ENCODE peak calls at places on chromosomes 3 and 15, in ten cellular contexts. One of them, this sample, is unnamed.
A peak's percentile ranks its signal among the peaks of the same experiment; 100 is the strongest.

GRCh38 chr15:46442196-46442595 is 807.4 kb downstream of the SQOR start:
- DNase-seq in ACHN: peak; percentile 84
- DNase-seq in activated CD4-positive, alpha-beta T cell treated with anti-CD3 and anti-CD28 coated beads, Interleukin-2, amount 50 U/mL, for 48 hours: no peak
- DNase-seq in central memory CD4-positive, alpha-beta T cell: no peak
- DNase-seq in AG08396: no peak
- DNase-seq in GM23248: peak; percentile 31
- DNase-seq in cardiac fibroblast: no peak
- DNase-seq in GM19239: no peak
- DNase-seq in fibroblast of lung: peak; percentile 48
- DNase-seq in stimulated activated CD4-positive, alpha-beta T cell treated with anti-CD3 and anti-CD28 coated beads, Interleukin-12 subunit alpha, Interleukin-12 subunit beta, amount 100 ng/mL, for 24 hours: no peak
- DNase-seq in this sample: no peak

GRCh38 chr3:149371001-149371722 is 6.3 kb downstream of the TM4SF1 start:
- DNase-seq in cardiac fibroblast: peak; percentile 64
- DNase-seq in ACHN: no peak
- DNase-seq in fibroblast of lung: peak; percentile 58
- DNase-seq in GM23248: peak; percentile 76
- DNase-seq in AG08396: no peak
- DNase-seq in activated CD4-positive, alpha-beta T cell treated with anti-CD3 and anti-CD28 coated beads, Interleukin-2, amount 50 U/mL, for 48 hours: no peak
- DNase-seq in GM19239: no peak
- DNase-seq in stimulated activated CD4-positive, alpha-beta T cell treated with anti-CD3 and anti-CD28 coated beads, Interleukin-12 subunit alpha, Interleukin-12 subunit beta, amount 100 ng/mL, for 24 hours: no peak
- DNase-seq in central memory CD4-positive, alpha-beta T cell: no peak
- DNase-seq in this sample: no peak

GRCh38 chr3:115626006-115626409 is 2.7 kb downstream of the GAP43 start:
- DNase-seq in GM19239: no peak
- DNase-seq in activated CD4-positive, alpha-beta T cell treated with anti-CD3 and anti-CD28 coated beads, Interleukin-2, amount 50 U/mL, for 48 hours: no peak
- DNase-seq in AG08396: no peak
- DNase-seq in fibroblast of lung: no peak
- DNase-seq in stimulated activated CD4-positive, alpha-beta T cell treated with anti-CD3 and anti-CD28 coated beads, Interleukin-12 subunit alpha, Interleukin-12 subunit beta, amount 100 ng/mL, for 24 hours: no peak
- DNase-seq in central memory CD4-positive, alpha-beta T cell: no peak
- DNase-seq in cardiac fibroblast: no peak
- DNase-seq in ACHN: no peak
- DNase-seq in GM23248: no peak
- DNase-seq in this sample: no peak

GRCh38 chr3:152960684-152961083 is 125.8 kb downstream of the P2RY1 start:
- DNase-seq in GM23248: peak; percentile 22
- DNase-seq in AG08396: no peak
- DNase-seq in cardiac fibroblast: no peak
- DNase-seq in fibroblast of lung: peak; percentile 17
- DNase-seq in stimulated activated CD4-positive, alpha-beta T cell treated with anti-CD3 and anti-CD28 coated beads, Interleukin-12 subunit alpha, Interleukin-12 subunit beta, amount 100 ng/mL, for 24 hours: no peak
- DNase-seq in activated CD4-positive, alpha-beta T cell treated with anti-CD3 and anti-CD28 coated beads, Interleukin-2, amount 50 U/mL, for 48 hours: no peak
- DNase-seq in ACHN: no peak
- DNase-seq in GM19239: no peak
- DNase-seq in central memory CD4-positive, alpha-beta T cell: no peak
- DNase-seq in this sample: no peak

GRCh38 chr3:58090351-58090750 is 82.1 kb downstream of the FLNB start:
- DNase-seq in AG08396: no peak
- DNase-seq in stimulated activated CD4-positive, alpha-beta T cell treated with anti-CD3 and anti-CD28 coated beads, Interleukin-12 subunit alpha, Interleukin-12 subunit beta, amount 100 ng/mL, for 24 hours: no peak
- DNase-seq in cardiac fibroblast: no peak
- DNase-seq in fibroblast of lung: peak; percentile 32
- DNase-seq in ACHN: no peak
- DNase-seq in GM19239: no peak
- DNase-seq in GM23248: no peak
- DNase-seq in central memory CD4-positive, alpha-beta T cell: no peak
- DNase-seq in activated CD4-positive, alpha-beta T cell treated with anti-CD3 and anti-CD28 coated beads, Interleukin-2, amount 50 U/mL, for 48 hours: no peak
- DNase-seq in this sample: no peak

GRCh38 chr3:67863869-67864268 is 209.5 kb upstream of the SUCLG2 start:
- DNase-seq in GM19239: no peak
- DNase-seq in central memory CD4-positive, alpha-beta T cell: no peak
- DNase-seq in stimulated activated CD4-positive, alpha-beta T cell treated with anti-CD3 and anti-CD28 coated beads, Interleukin-12 subunit alpha, Interleukin-12 subunit beta, amount 100 ng/mL, for 24 hours: no peak
- DNase-seq in fibroblast of lung: no peak
- DNase-seq in GM23248: peak; percentile 3
- DNase-seq in ACHN: peak; percentile 23
- DNase-seq in cardiac fibroblast: peak; percentile 3
- DNase-seq in AG08396: no peak
- DNase-seq in activated CD4-positive, alpha-beta T cell treated with anti-CD3 and anti-CD28 coated beads, Interleukin-2, amount 50 U/mL, for 48 hours: no peak
- DNase-seq in this sample: peak; percentile 7

GRCh38 chr3:188243124-188243795 is 89.3 kb downstream of the LPP start:
- DNase-seq in GM19239: no peak
- DNase-seq in GM23248: peak; percentile 25
- DNase-seq in cardiac fibroblast: no peak
- DNase-seq in fibroblast of lung: no peak
- DNase-seq in AG08396: no peak
- DNase-seq in central memory CD4-positive, alpha-beta T cell: no peak
- DNase-seq in stimulated activated CD4-positive, alpha-beta T cell treated with anti-CD3 and anti-CD28 coated beads, Interleukin-12 subunit alpha, Interleukin-12 subunit beta, amount 100 ng/mL, for 24 hours: no peak
- DNase-seq in activated CD4-positive, alpha-beta T cell treated with anti-CD3 and anti-CD28 coated beads, Interleukin-2, amount 50 U/mL, for 48 hours: no peak
- DNase-seq in ACHN: no peak
- DNase-seq in this sample: no peak

GRCh38 chr3:121660356-121661171 is at the start of gene HCLS1:
- DNase-seq in cardiac fibroblast: peak; percentile 5
- DNase-seq in stimulated activated CD4-positive, alpha-beta T cell treated with anti-CD3 and anti-CD28 coated beads, Interleukin-12 subunit alpha, Interleukin-12 subunit beta, amount 100 ng/mL, for 24 hours: peak; percentile 44
- DNase-seq in GM23248: peak; percentile 66
- DNase-seq in central memory CD4-positive, alpha-beta T cell: peak; percentile 81
- DNase-seq in ACHN: no peak
- DNase-seq in fibroblast of lung: no peak
- DNase-seq in AG08396: no peak
- DNase-seq in activated CD4-positive, alpha-beta T cell treated with anti-CD3 and anti-CD28 coated beads, Interleukin-2, amount 50 U/mL, for 48 hours: peak; percentile 75
- DNase-seq in GM19239: peak; percentile 63
- DNase-seq in this sample: no peak

GRCh38 chr3:55802816-55803215 is 315.7 kb upstream of the WNT5A start:
- DNase-seq in GM23248: no peak
- DNase-seq in ACHN: no peak
- DNase-seq in stimulated activated CD4-positive, alpha-beta T cell treated with anti-CD3 and anti-CD28 coated beads, Interleukin-12 subunit alpha, Interleukin-12 subunit beta, amount 100 ng/mL, for 24 hours: no peak
- DNase-seq in cardiac fibroblast: no peak
- DNase-seq in GM19239: no peak
- DNase-seq in central memory CD4-positive, alpha-beta T cell: no peak
- DNase-seq in AG08396: no peak
- DNase-seq in fibroblast of lung: no peak
- DNase-seq in activated CD4-positive, alpha-beta T cell treated with anti-CD3 and anti-CD28 coated beads, Interleukin-2, amount 50 U/mL, for 48 hours: no peak
- DNase-seq in this sample: no peak

GRCh38 chr3:150407818-150408231 is 273 bp upstream of the TSC22D2 start:
- DNase-seq in GM23248: no peak
- DNase-seq in stimulated activated CD4-positive, alpha-beta T cell treated with anti-CD3 and anti-CD28 coated beads, Interleukin-12 subunit alpha, Interleukin-12 subunit beta, amount 100 ng/mL, for 24 hours: no peak
- DNase-seq in AG08396: no peak
- DNase-seq in activated CD4-positive, alpha-beta T cell treated with anti-CD3 and anti-CD28 coated beads, Interleukin-2, amount 50 U/mL, for 48 hours: peak; percentile 97
- DNase-seq in ACHN: peak; percentile 80
- DNase-seq in cardiac fibroblast: peak; percentile 77
- DNase-seq in fibroblast of lung: no peak
- DNase-seq in GM19239: no peak
- DNase-seq in central memory CD4-positive, alpha-beta T cell: no peak
- DNase-seq in this sample: no peak

GRCh38 chr3:53846134-53846850 is at the start of the genes CHDH and IL17RB:
- DNase-seq in fibroblast of lung: peak; percentile 11
- DNase-seq in activated CD4-positive, alpha-beta T cell treated with anti-CD3 and anti-CD28 coated beads, Interleukin-2, amount 50 U/mL, for 48 hours: peak; percentile 32
- DNase-seq in AG08396: peak; percentile 39
- DNase-seq in ACHN: peak; percentile 51
- DNase-seq in stimulated activated CD4-positive, alpha-beta T cell treated with anti-CD3 and anti-CD28 coated beads, Interleukin-12 subunit alpha, Interleukin-12 subunit beta, amount 100 ng/mL, for 24 hours: no peak
- DNase-seq in GM23248: peak; percentile 39
- DNase-seq in central memory CD4-positive, alpha-beta T cell: no peak
- DNase-seq in GM19239: peak; percentile 53
- DNase-seq in cardiac fibroblast: no peak
- DNase-seq in this sample: no peak

GRCh38 chr3:81279481-81280273 is 481.8 kb downstream of the GBE1 start:
- DNase-seq in cardiac fibroblast: peak; percentile 7
- DNase-seq in activated CD4-positive, alpha-beta T cell treated with anti-CD3 and anti-CD28 coated beads, Interleukin-2, amount 50 U/mL, for 48 hours: no peak
- DNase-seq in GM19239: no peak
- DNase-seq in stimulated activated CD4-positive, alpha-beta T cell treated with anti-CD3 and anti-CD28 coated beads, Interleukin-12 subunit alpha, Interleukin-12 subunit beta, amount 100 ng/mL, for 24 hours: no peak
- DNase-seq in fibroblast of lung: peak; percentile 54
- DNase-seq in ACHN: no peak
- DNase-seq in AG08396: no peak
- DNase-seq in GM23248: peak; percentile 28
- DNase-seq in central memory CD4-positive, alpha-beta T cell: no peak
- DNase-seq in this sample: no peak

GRCh38 chr15:43517354-43518072 is at the start of gene MAP1A:
- DNase-seq in stimulated activated CD4-positive, alpha-beta T cell treated with anti-CD3 and anti-CD28 coated beads, Interleukin-12 subunit alpha, Interleukin-12 subunit beta, amount 100 ng/mL, for 24 hours: no peak
- DNase-seq in cardiac fibroblast: peak; percentile 67
- DNase-seq in central memory CD4-positive, alpha-beta T cell: no peak
- DNase-seq in fibroblast of lung: peak; percentile 71
- DNase-seq in GM23248: peak; percentile 85
- DNase-seq in GM19239: no peak
- DNase-seq in AG08396: peak; percentile 89
- DNase-seq in ACHN: no peak
- DNase-seq in activated CD4-positive, alpha-beta T cell treated with anti-CD3 and anti-CD28 coated beads, Interleukin-2, amount 50 U/mL, for 48 hours: no peak
- DNase-seq in this sample: no peak

GRCh38 chr3:7734456-7734855 is 767.2 kb upstream of the LMCD1 start:
- DNase-seq in ACHN: no peak
- DNase-seq in cardiac fibroblast: peak; percentile 8
- DNase-seq in GM23248: no peak
- DNase-seq in fibroblast of lung: peak; percentile 61
- DNase-seq in central memory CD4-positive, alpha-beta T cell: no peak
- DNase-seq in AG08396: no peak
- DNase-seq in stimulated activated CD4-positive, alpha-beta T cell treated with anti-CD3 and anti-CD28 coated beads, Interleukin-12 subunit alpha, Interleukin-12 subunit beta, amount 100 ng/mL, for 24 hours: no peak
- DNase-seq in activated CD4-positive, alpha-beta T cell treated with anti-CD3 and anti-CD28 coated beads, Interleukin-2, amount 50 U/mL, for 48 hours: no peak
- DNase-seq in GM19239: no peak
- DNase-seq in this sample: no peak

GRCh38 chr3:141127344-141128125 is 76.4 kb downstream of the SPSB4 start:
- DNase-seq in GM23248: no peak
- DNase-seq in stimulated activated CD4-positive, alpha-beta T cell treated with anti-CD3 and anti-CD28 coated beads, Interleukin-12 subunit alpha, Interleukin-12 subunit beta, amount 100 ng/mL, for 24 hours: no peak
- DNase-seq in central memory CD4-positive, alpha-beta T cell: no peak
- DNase-seq in AG08396: no peak
- DNase-seq in fibroblast of lung: no peak
- DNase-seq in ACHN: no peak
- DNase-seq in GM19239: no peak
- DNase-seq in activated CD4-positive, alpha-beta T cell treated with anti-CD3 and anti-CD28 coated beads, Interleukin-2, amount 50 U/mL, for 48 hours: no peak
- DNase-seq in cardiac fibroblast: no peak
- DNase-seq in this sample: no peak

GRCh38 chr3:177781686-177782161 is 584.4 kb upstream of the TBL1XR1 start:
- DNase-seq in GM19239: no peak
- DNase-seq in central memory CD4-positive, alpha-beta T cell: no peak
- DNase-seq in stimulated activated CD4-positive, alpha-beta T cell treated with anti-CD3 and anti-CD28 coated beads, Interleukin-12 subunit alpha, Interleukin-12 subunit beta, amount 100 ng/mL, for 24 hours: no peak
- DNase-seq in cardiac fibroblast: peak; percentile 95
- DNase-seq in fibroblast of lung: peak; percentile 58
- DNase-seq in AG08396: peak; percentile 49
- DNase-seq in ACHN: no peak
- DNase-seq in activated CD4-positive, alpha-beta T cell treated with anti-CD3 and anti-CD28 coated beads, Interleukin-2, amount 50 U/mL, for 48 hours: no peak
- DNase-seq in GM23248: peak; percentile 24
- DNase-seq in this sample: no peak

GRCh38 chr3:154849408-154849807 is 230.7 kb upstream of the MME start:
- DNase-seq in AG08396: no peak
- DNase-seq in GM23248: no peak
- DNase-seq in GM19239: no peak
- DNase-seq in stimulated activated CD4-positive, alpha-beta T cell treated with anti-CD3 and anti-CD28 coated beads, Interleukin-12 subunit alpha, Interleukin-12 subunit beta, amount 100 ng/mL, for 24 hours: no peak
- DNase-seq in ACHN: no peak
- DNase-seq in fibroblast of lung: no peak
- DNase-seq in central memory CD4-positive, alpha-beta T cell: no peak
- DNase-seq in activated CD4-positive, alpha-beta T cell treated with anti-CD3 and anti-CD28 coated beads, Interleukin-2, amount 50 U/mL, for 48 hours: no peak
- DNase-seq in cardiac fibroblast: no peak
- DNase-seq in this sample: no peak

GRCh38 chr15:25178835-25179672 is 224.3 kb downstream of the SNRPN start:
- DNase-seq in GM23248: no peak
- DNase-seq in stimulated activated CD4-positive, alpha-beta T cell treated with anti-CD3 and anti-CD28 coated beads, Interleukin-12 subunit alpha, Interleukin-12 subunit beta, amount 100 ng/mL, for 24 hours: no peak
- DNase-seq in fibroblast of lung: no peak
- DNase-seq in cardiac fibroblast: no peak
- DNase-seq in central memory CD4-positive, alpha-beta T cell: no peak
- DNase-seq in AG08396: no peak
- DNase-seq in ACHN: no peak
- DNase-seq in activated CD4-positive, alpha-beta T cell treated with anti-CD3 and anti-CD28 coated beads, Interleukin-2, amount 50 U/mL, for 48 hours: no peak
- DNase-seq in GM19239: no peak
- DNase-seq in this sample: no peak

GRCh38 chr3:182212479-182213076 is 500.9 kb downstream of the SOX2 start:
- DNase-seq in GM19239: no peak
- DNase-seq in AG08396: no peak
- DNase-seq in cardiac fibroblast: peak; percentile 6
- DNase-seq in GM23248: peak; percentile 6
- DNase-seq in stimulated activated CD4-positive, alpha-beta T cell treated with anti-CD3 and anti-CD28 coated beads, Interleukin-12 subunit alpha, Interleukin-12 subunit beta, amount 100 ng/mL, for 24 hours: no peak
- DNase-seq in activated CD4-positive, alpha-beta T cell treated with anti-CD3 and anti-CD28 coated beads, Interleukin-2, amount 50 U/mL, for 48 hours: no peak
- DNase-seq in ACHN: peak; percentile 90
- DNase-seq in fibroblast of lung: peak; percentile 99
- DNase-seq in central memory CD4-positive, alpha-beta T cell: no peak
- DNase-seq in this sample: peak; percentile 42

GRCh38 chr3:52032702-52033408 is 23.5 kb downstream of the DUSP7 start:
- DNase-seq in stimulated activated CD4-positive, alpha-beta T cell treated with anti-CD3 and anti-CD28 coated beads, Interleukin-12 subunit alpha, Interleukin-12 subunit beta, amount 100 ng/mL, for 24 hours: no peak
- DNase-seq in activated CD4-positive, alpha-beta T cell treated with anti-CD3 and anti-CD28 coated beads, Interleukin-2, amount 50 U/mL, for 48 hours: no peak
- DNase-seq in GM19239: no peak
- DNase-seq in fibroblast of lung: no peak
- DNase-seq in ACHN: no peak
- DNase-seq in cardiac fibroblast: no peak
- DNase-seq in AG08396: no peak
- DNase-seq in GM23248: no peak
- DNase-seq in central memory CD4-positive, alpha-beta T cell: no peak
- DNase-seq in this sample: no peak

GRCh38 chr3:194773666-194774455 is 88.2 kb downstream of the FAM43A start:
- DNase-seq in ACHN: no peak
- DNase-seq in activated CD4-positive, alpha-beta T cell treated with anti-CD3 and anti-CD28 coated beads, Interleukin-2, amount 50 U/mL, for 48 hours: no peak
- DNase-seq in GM23248: peak; percentile 72
- DNase-seq in cardiac fibroblast: no peak
- DNase-seq in AG08396: no peak
- DNase-seq in GM19239: no peak
- DNase-seq in central memory CD4-positive, alpha-beta T cell: no peak
- DNase-seq in fibroblast of lung: no peak
- DNase-seq in stimulated activated CD4-positive, alpha-beta T cell treated with anti-CD3 and anti-CD28 coated beads, Interleukin-12 subunit alpha, Interleukin-12 subunit beta, amount 100 ng/mL, for 24 hours: no peak
- DNase-seq in this sample: no peak

GRCh38 chr15:73694419-73694818 is 10.2 kb downstream of the CD276 start:
- DNase-seq in central memory CD4-positive, alpha-beta T cell: no peak
- DNase-seq in stimulated activated CD4-positive, alpha-beta T cell treated with anti-CD3 and anti-CD28 coated beads, Interleukin-12 subunit alpha, Interleukin-12 subunit beta, amount 100 ng/mL, for 24 hours: no peak
- DNase-seq in cardiac fibroblast: peak; percentile 17
- DNase-seq in GM23248: peak; percentile 52
- DNase-seq in activated CD4-positive, alpha-beta T cell treated with anti-CD3 and anti-CD28 coated beads, Interleukin-2, amount 50 U/mL, for 48 hours: no peak
- DNase-seq in AG08396: peak; percentile 61
- DNase-seq in fibroblast of lung: peak; percentile 18
- DNase-seq in GM19239: no peak
- DNase-seq in ACHN: no peak
- DNase-seq in this sample: no peak

GRCh38 chr3:16406175-16406574 is 107.3 kb downstream of the RFTN1 start:
- DNase-seq in activated CD4-positive, alpha-beta T cell treated with anti-CD3 and anti-CD28 coated beads, Interleukin-2, amount 50 U/mL, for 48 hours: no peak
- DNase-seq in fibroblast of lung: no peak
- DNase-seq in GM19239: no peak
- DNase-seq in AG08396: no peak
- DNase-seq in stimulated activated CD4-positive, alpha-beta T cell treated with anti-CD3 and anti-CD28 coated beads, Interleukin-12 subunit alpha, Interleukin-12 subunit beta, amount 100 ng/mL, for 24 hours: no peak
- DNase-seq in central memory CD4-positive, alpha-beta T cell: no peak
- DNase-seq in GM23248: no peak
- DNase-seq in ACHN: no peak
- DNase-seq in cardiac fibroblast: no peak
- DNase-seq in this sample: no peak

GRCh38 chr3:14524311-14524711 is 15.8 kb downstream of the GRIP2 start:
- DNase-seq in AG08396: no peak
- DNase-seq in GM19239: no peak
- DNase-seq in central memory CD4-positive, alpha-beta T cell: no peak
- DNase-seq in activated CD4-positive, alpha-beta T cell treated with anti-CD3 and anti-CD28 coated beads, Interleukin-2, amount 50 U/mL, for 48 hours: no peak
- DNase-seq in stimulated activated CD4-positive, alpha-beta T cell treated with anti-CD3 and anti-CD28 coated beads, Interleukin-12 subunit alpha, Interleukin-12 subunit beta, amount 100 ng/mL, for 24 hours: no peak
- DNase-seq in GM23248: no peak
- DNase-seq in cardiac fibroblast: no peak
- DNase-seq in ACHN: no peak
- DNase-seq in fibroblast of lung: no peak
- DNase-seq in this sample: no peak

GRCh38 chr3:27712136-27713065 is 9.7 kb downstream of the EOMES start:
- DNase-seq in stimulated activated CD4-positive, alpha-beta T cell treated with anti-CD3 and anti-CD28 coated beads, Interleukin-12 subunit alpha, Interleukin-12 subunit beta, amount 100 ng/mL, for 24 hours: no peak
- DNase-seq in GM23248: peak; percentile 92
- DNase-seq in activated CD4-positive, alpha-beta T cell treated with anti-CD3 and anti-CD28 coated beads, Interleukin-2, amount 50 U/mL, for 48 hours: peak; percentile 79
- DNase-seq in GM19239: peak; percentile 66
- DNase-seq in ACHN: peak; percentile 79
- DNase-seq in cardiac fibroblast: peak; percentile 88
- DNase-seq in AG08396: peak; percentile 89
- DNase-seq in fibroblast of lung: peak; percentile 67
- DNase-seq in central memory CD4-positive, alpha-beta T cell: peak; percentile 72
- DNase-seq in this sample: peak; percentile 90

GRCh38 chr3:158097571-158098553 is 8.4 kb downstream of the SHOX2 start:
- DNase-seq in ACHN: peak; percentile 84
- DNase-seq in GM23248: no peak
- DNase-seq in stimulated activated CD4-positive, alpha-beta T cell treated with anti-CD3 and anti-CD28 coated beads, Interleukin-12 subunit alpha, Interleukin-12 subunit beta, amount 100 ng/mL, for 24 hours: peak; percentile 36
- DNase-seq in fibroblast of lung: peak; percentile 39
- DNase-seq in activated CD4-positive, alpha-beta T cell treated with anti-CD3 and anti-CD28 coated beads, Interleukin-2, amount 50 U/mL, for 48 hours: peak; percentile 78
- DNase-seq in cardiac fibroblast: peak; percentile 51
- DNase-seq in GM19239: peak; percentile 74
- DNase-seq in AG08396: peak; percentile 83
- DNase-seq in central memory CD4-positive, alpha-beta T cell: peak; percentile 75
- DNase-seq in this sample: no peak

GRCh38 chr15:67066041-67067021 is 929 bp downstream of the SMAD3 start:
- DNase-seq in activated CD4-positive, alpha-beta T cell treated with anti-CD3 and anti-CD28 coated beads, Interleukin-2, amount 50 U/mL, for 48 hours: peak; percentile 45
- DNase-seq in ACHN: no peak
- DNase-seq in cardiac fibroblast: peak; percentile 35
- DNase-seq in central memory CD4-positive, alpha-beta T cell: no peak
- DNase-seq in fibroblast of lung: no peak
- DNase-seq in GM19239: no peak
- DNase-seq in stimulated activated CD4-positive, alpha-beta T cell treated with anti-CD3 and anti-CD28 coated beads, Interleukin-12 subunit alpha, Interleukin-12 subunit beta, amount 100 ng/mL, for 24 hours: no peak
- DNase-seq in AG08396: peak; percentile 34
- DNase-seq in GM23248: peak; percentile 63
- DNase-seq in this sample: no peak

GRCh38 chr3:125418306-125418705 is 43.2 kb upstream of the ZNF148 start:
- DNase-seq in stimulated activated CD4-positive, alpha-beta T cell treated with anti-CD3 and anti-CD28 coated beads, Interleukin-12 subunit alpha, Interleukin-12 subunit beta, amount 100 ng/mL, for 24 hours: no peak
- DNase-seq in ACHN: no peak
- DNase-seq in activated CD4-positive, alpha-beta T cell treated with anti-CD3 and anti-CD28 coated beads, Interleukin-2, amount 50 U/mL, for 48 hours: no peak
- DNase-seq in central memory CD4-positive, alpha-beta T cell: no peak
- DNase-seq in cardiac fibroblast: peak; percentile 13
- DNase-seq in AG08396: peak; percentile 27
- DNase-seq in GM23248: peak; percentile 39
- DNase-seq in fibroblast of lung: no peak
- DNase-seq in GM19239: no peak
- DNase-seq in this sample: no peak